ENCODE peak calls at places on chromosomes 3 and 15, in five cellular contexts. O is A549; Y is naive thymus-derived CD4-positive, alpha-beta T cell; M is right cardiac atrium; U is mesenchymal stem cell. A is an unnamed sample.
A peak's percentile ranks its signal among the peaks of the same experiment; 100 is the strongest.

GRCh38 chr3:4680227-4680691 is 187.1 kb downstream of the ITPR1 start:
- DNase-seq in U (peak; percentile 49), O (no peak), Y (no peak), M (no peak), A (no peak)

GRCh38 chr3:15175590-15175989 is 30.5 kb upstream of the CAPN7 start:
- DNase-seq in U (no peak), Y (no peak), M (no peak), O (no peak), A (no peak)

GRCh38 chr3:43389388-43390254 is 103.3 kb downstream of the SNRK start:
- DNase-seq in U (peak; percentile 93), O (no peak), M (peak; percentile 75), Y (peak; percentile 91), A (peak; percentile 46)

GRCh38 chr3:47225310-47225906 is 57.2 kb downstream of the KIF9 start:
- DNase-seq in Y (no peak), U (peak; percentile 52), M (no peak), O (no peak), A (peak; percentile 11)

GRCh38 chr15:59791646-59792208 is 102.6 kb upstream of the BNIP2 start:
- DNase-seq in O (no peak), U (no peak), M (no peak), Y (no peak), A (no peak)

GRCh38 chr3:77320514-77320913 is 280.6 kb downstream of the ROBO2 start:
- DNase-seq in Y (no peak), O (peak; percentile 52), M (no peak), U (peak; percentile 60), A (peak; percentile 6)

GRCh38 chr3:107953707-107954106 is 137.1 kb downstream of the CD47 start:
- DNase-seq in O (no peak), U (no peak), M (no peak), Y (no peak), A (no peak)

GRCh38 chr3:4776399-4776979 is 202.7 kb upstream of the BHLHE40 start:
- DNase-seq in M (no peak), Y (no peak), U (no peak), O (no peak), A (no peak)

GRCh38 chr3:170493712-170494182 is 75.1 kb downstream of the CLDN11 start:
- DNase-seq in M (no peak), O (peak; percentile 52), U (peak; percentile 72), Y (no peak), A (no peak)

GRCh38 chr3:197830967-197831313 is 39.9 kb downstream of the LRCH3 start:
- DNase-seq in U (no peak), M (no peak), O (no peak), Y (no peak), A (no peak)

GRCh38 chr3:195094211-195094921 is 176.6 kb downstream of the XXYLT1 start:
- DNase-seq in Y (no peak), U (no peak), M (no peak), O (no peak), A (peak; percentile 38)

GRCh38 chr3:171862993-171863521 is 19.9 kb downstream of the TMEM212 start:
- DNase-seq in M (no peak), Y (no peak), O (no peak), U (peak; percentile 54), A (no peak)

GRCh38 chr15:83063555-83063954 is 3.5 kb downstream of the BTBD1 start:
- DNase-seq in O (no peak), M (no peak), Y (no peak), U (no peak), A (no peak)
- H3K4me1 ChIP-seq in O (peaks cover 34% of the 10 kb centered on the region), M (peaks cover 8% of the 10 kb centered on the region), Y (peaks cover 34% of the 10 kb centered on the region), U (peaks cover 5% of the 10 kb centered on the region), A (peaks cover 44% of the 10 kb centered on the region)

GRCh38 chr3:128494152-128494650 is 1.2 kb upstream of the GATA2 start:
- DNase-seq in Y (no peak), U (no peak), M (no peak), O (no peak), A (no peak)

GRCh38 chr3:128495435-128495970 is 2.5 kb upstream of the GATA2 start:
- DNase-seq in O (no peak), U (no peak), Y (no peak), M (no peak), A (no peak)

GRCh38 chr3:128492353-128493220 is at the start of gene GATA2:
- DNase-seq in Y (peak; percentile 41), M (peak; percentile 78), U (no peak), O (no peak), A (peak; percentile 47)

GRCh38 chr3:128491900-128492352 is 1.1 kb downstream of the GATA2 start:
- DNase-seq in M (no peak), Y (no peak), U (peak; percentile 58), O (no peak), A (no peak)

DNA sequence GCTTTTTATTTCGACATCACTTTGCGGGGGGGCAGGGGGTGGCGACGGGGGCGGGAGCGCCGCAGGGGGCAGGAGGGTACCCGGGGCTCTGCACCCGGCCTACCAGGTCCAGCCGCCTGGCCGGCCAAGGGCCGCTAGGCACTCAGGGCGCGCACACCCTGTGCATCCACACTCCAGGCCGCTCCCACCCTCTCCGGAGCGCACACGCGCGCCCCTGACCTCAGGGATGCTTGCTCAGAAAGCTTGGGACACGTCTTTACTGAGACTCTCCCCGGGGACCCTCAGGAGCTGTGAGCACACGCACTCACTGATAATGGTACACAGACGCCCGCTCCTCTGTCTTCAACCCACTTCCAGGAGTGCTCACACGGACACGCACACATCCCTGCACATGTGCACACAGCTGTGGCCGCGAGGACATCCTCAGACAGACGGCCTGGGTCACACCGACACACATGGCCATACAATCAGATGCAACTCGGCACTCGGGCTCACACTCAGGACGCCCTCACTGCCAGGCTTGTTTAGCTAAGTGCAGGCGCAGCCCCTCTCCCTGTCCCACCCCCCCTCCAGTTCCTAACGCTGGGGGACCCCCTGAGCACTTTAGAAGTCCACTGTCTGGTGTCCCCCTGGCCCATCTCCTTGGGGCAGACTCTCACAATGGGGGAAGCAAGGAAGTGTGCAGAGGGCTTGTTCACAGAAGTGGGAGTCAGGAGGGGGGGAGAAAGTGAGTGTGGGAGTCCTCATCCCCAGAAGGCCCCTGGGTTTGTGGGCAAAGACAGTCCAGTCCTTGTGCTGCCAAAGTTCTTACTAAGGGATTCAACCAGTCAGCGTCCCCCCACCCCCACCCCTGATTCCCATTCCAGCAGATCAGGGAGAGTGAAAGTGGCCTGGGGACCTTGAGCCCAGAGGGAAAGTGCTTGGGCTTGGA is 485 bp upstream of the GATA2 start:
- DNase-seq in O (no peak), Y (no peak), M (no peak), U (no peak), A (no peak)
- H3K4me1 ChIP-seq in O (peaks cover 4% of the 10 kb centered on the region), Y (peaks cover 34% of the 10 kb centered on the region), M (no peaks in the 10 kb centered on the region), U (peaks cover 36% of the 10 kb centered on the region), A (peaks cover 39% of the 10 kb centered on the region)

DNA sequence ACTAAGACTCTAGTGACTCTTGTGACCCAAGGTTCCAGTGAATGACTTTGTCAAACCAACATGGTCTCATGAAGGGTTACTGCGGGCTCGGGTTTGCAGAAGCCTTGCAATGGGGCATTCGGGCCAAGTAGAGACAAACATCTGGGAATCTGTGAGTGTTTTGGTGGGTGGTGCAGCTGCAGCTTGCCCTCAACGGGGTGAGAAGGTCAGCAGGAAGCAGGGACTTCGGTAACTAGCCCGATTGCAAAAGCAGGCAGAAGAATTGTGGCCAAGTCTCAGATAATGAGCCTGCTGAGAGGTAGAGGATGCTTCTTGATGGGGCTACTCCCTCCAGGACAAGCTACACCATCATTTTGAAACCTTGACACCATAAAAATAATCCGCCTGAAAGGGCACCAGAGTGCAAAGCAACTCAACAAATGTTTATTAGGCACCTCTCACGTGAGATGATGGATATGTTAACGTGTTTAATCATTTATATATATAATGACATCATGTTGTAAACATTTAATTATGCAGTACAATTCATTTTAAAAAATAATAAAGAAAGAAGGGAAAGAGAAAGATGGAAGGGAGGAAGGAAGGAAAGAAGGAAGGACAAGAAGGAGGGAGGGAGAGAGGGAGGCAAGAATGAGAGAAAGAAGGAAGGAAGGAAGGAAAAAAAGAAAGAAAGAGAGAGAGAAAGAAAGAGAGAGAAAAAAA is 263.9 kb upstream of the IGF1R start:
- DNase-seq in Y (no peak), O (no peak), M (no peak), U (no peak), A (no peak)
- H3K4me1 ChIP-seq in Y (no peaks in the 10 kb centered on the region), O (no peaks in the 10 kb centered on the region), M (no peaks in the 10 kb centered on the region), U (no peaks in the 10 kb centered on the region), A (no peaks in the 10 kb centered on the region)

DNA sequence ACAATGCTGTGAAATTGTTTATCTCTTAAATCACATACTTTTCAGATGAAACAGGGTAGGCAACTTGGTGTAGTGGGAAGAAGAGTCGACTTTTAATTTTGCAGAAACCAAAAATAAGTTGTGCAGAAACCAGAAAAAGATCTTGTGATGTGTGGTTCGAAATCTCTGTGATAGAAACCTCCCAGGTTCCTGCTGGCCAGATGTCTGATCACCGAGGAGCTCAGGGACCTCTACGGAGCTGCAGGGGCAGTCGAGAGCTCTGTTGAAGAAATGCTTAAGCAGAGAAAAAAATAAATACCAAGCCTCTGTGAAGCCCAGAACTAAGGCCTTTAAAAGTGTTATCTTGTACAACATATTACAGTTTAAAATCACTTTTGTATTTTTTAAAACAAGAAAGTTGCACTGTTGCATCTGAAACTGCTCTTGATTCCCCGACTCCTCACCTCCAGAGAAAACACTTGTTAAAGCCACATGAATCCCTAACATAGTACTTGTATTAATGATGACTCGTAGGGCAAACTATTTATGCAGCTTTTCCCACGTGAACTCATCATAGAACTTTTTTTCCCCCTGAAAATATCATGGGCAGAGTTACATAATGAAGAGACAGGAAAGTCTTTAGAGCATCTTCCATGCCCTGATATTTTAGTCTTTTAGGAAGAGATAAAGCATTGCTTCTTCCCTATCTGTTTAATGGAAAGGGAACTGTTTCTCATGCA is 51.3 kb downstream of the CCK start:
- DNase-seq in M (no peak), Y (no peak), O (no peak), U (peak; percentile 37), A (no peak)
- H3K4me1 ChIP-seq in M (no peaks in the 10 kb centered on the region), Y (peaks cover 51% of the 10 kb centered on the region), O (no peaks in the 10 kb centered on the region), U (no peaks in the 10 kb centered on the region), A (no peaks in the 10 kb centered on the region)

DNA sequence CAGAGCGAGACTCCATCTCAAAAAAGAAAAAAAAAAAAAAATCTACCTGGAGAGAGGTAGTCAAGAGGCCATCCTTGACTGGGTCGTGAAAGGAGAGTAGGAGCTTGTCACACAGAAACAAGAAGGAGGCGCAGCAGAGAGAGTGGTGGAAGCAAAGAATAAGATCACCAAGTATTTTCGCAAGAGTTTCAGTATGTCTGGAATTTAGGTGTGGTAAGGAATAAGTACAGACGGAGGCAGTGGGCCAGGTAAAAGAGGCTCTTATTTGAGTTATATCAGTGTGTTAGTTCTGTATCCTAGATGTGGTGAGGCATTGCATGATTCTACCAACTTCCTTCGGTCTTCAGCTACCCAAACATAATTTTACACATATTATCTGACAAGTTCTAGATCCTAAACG is 14.6 kb upstream of the ATP10A start:
- DNase-seq in M (no peak), U (no peak), Y (no peak), O (peak; percentile 30), A (no peak)
- H3K4me1 ChIP-seq in M (peaks cover 2% of the 10 kb centered on the region), U (peaks cover 4% of the 10 kb centered on the region), Y (no peaks in the 10 kb centered on the region), O (peaks cover 52% of the 10 kb centered on the region), A (no peaks in the 10 kb centered on the region)

DNA sequence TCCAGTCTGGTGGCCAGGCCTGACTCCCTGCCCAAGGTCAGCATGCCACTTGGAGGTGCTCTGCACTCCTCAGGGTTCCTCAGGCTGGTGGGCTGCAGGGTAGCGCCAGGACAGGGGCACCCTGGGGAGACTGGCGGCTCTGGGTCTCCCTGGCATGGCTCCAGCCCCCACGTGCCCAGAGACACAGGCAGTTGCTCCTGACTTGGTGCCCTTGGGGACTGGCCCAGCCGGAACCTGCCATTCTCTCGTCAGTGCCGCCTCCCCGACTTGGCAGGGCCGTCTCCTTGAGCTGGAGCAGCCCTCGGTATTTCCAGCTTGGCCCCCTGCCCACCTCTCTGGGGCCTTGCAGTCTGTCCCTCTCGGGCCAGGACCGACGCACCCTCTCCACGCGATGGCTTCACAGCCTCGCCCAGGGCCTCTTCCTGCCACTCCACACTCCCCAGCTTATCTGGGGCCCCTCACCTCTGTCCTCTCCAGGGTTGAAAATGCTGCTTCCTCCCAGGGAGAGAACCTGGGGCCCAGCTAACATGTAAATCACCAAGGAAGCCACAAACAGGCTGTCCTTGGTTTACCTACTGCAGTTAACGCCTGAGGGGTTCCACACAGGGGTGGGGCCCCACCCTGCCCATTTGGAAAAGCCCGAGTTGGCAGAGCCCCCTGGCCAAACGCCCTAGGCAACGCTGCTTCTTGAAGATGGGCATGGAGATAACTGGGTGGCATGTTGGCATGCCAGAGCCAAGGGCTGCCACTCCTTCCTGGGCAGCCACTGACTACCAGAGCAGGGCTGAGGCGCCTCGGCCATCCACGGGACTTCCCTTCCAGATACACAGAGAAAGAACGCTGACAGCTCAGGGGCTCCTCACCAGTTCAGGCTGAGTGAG is 61.4 kb downstream of the SMAD6 start:
- DNase-seq in U (no peak), O (peak; percentile 50), M (peak; percentile 99), Y (no peak), A (peak; percentile 83)
- H3K4me1 ChIP-seq in U (peaks cover 39% of the 10 kb centered on the region), O (peaks cover 97% of the 10 kb centered on the region), M (peaks cover 62% of the 10 kb centered on the region), Y (no peaks in the 10 kb centered on the region), A (peaks cover 39% of the 10 kb centered on the region)

A was measured in mucosa of descending colon.